ENCODE peak calls at places on chromosome X, in four cellular contexts. One of them, this sample, is unnamed.

GRCh38 chrX:36909584-36909983 is 98.6 kb upstream of the FAM47C start:
- DNase-seq in activated CD8-positive, alpha-beta T cell treated with anti-CD3 and anti-CD28 coated beads for 36 hours: no peak
- DNase-seq in germinal center: no peak
- DNase-seq in NCI-H82: no peak
- DNase-seq in this sample: no peak

GRCh38 chrX:103066606-103067005 is 2.6 kb upstream of the BEX1 start:
- DNase-seq in activated CD8-positive, alpha-beta T cell treated with anti-CD3 and anti-CD28 coated beads for 36 hours: no peak
- DNase-seq in germinal center: no peak
- DNase-seq in NCI-H82: no peak
- DNase-seq in this sample: peak

GRCh38 chrX:15680401-15680800 is 15.8 kb upstream of the CLTRN start:
- DNase-seq in activated CD8-positive, alpha-beta T cell treated with anti-CD3 and anti-CD28 coated beads for 36 hours: peak
- DNase-seq in germinal center: no peak
- DNase-seq in NCI-H82: no peak
- DNase-seq in this sample: no peak

GRCh38 chrX:98501441-98501840 is 1617.7 kb downstream of the RPA4 start:
- DNase-seq in activated CD8-positive, alpha-beta T cell treated with anti-CD3 and anti-CD28 coated beads for 36 hours: no peak
- DNase-seq in germinal center: no peak
- DNase-seq in NCI-H82: no peak
- DNase-seq in this sample: no peak

GRCh38 chrX:119602701-119603255 is 3.4 kb downstream of the NKRF start:
- DNase-seq in activated CD8-positive, alpha-beta T cell treated with anti-CD3 and anti-CD28 coated beads for 36 hours: no peak
- DNase-seq in germinal center: no peak
- DNase-seq in NCI-H82: no peak
- DNase-seq in this sample: no peak

GRCh38 chrX:53280703-53281320 is 572 bp downstream of the IQSEC2 start:
- DNase-seq in activated CD8-positive, alpha-beta T cell treated with anti-CD3 and anti-CD28 coated beads for 36 hours: no peak
- DNase-seq in germinal center: no peak
- DNase-seq in NCI-H82: no peak
- DNase-seq in this sample: no peak

GRCh38 chrX:152656087-152656486 is 18.4 kb downstream of the GABRQ start:
- DNase-seq in activated CD8-positive, alpha-beta T cell treated with anti-CD3 and anti-CD28 coated beads for 36 hours: no peak
- DNase-seq in germinal center: no peak
- DNase-seq in NCI-H82: no peak
- DNase-seq in this sample: no peak

GRCh38 chrX:51395807-51396728 is 63.4 kb downstream of the NUDT10 start:
- DNase-seq in activated CD8-positive, alpha-beta T cell treated with anti-CD3 and anti-CD28 coated beads for 36 hours: peak
- DNase-seq in germinal center: peak
- DNase-seq in NCI-H82: peak
- DNase-seq in this sample: no peak

GRCh38 chrX:1224954-1225353 is 12.5 kb upstream of the CRLF2 start:
- DNase-seq in activated CD8-positive, alpha-beta T cell treated with anti-CD3 and anti-CD28 coated beads for 36 hours: peak
- DNase-seq in germinal center: no peak
- DNase-seq in NCI-H82: no peak
- DNase-seq in this sample: no peak

GRCh38 chrX:50920132-50920531 is 9.6 kb downstream of the BMP15 start:
- DNase-seq in activated CD8-positive, alpha-beta T cell treated with anti-CD3 and anti-CD28 coated beads for 36 hours: no peak
- DNase-seq in germinal center: no peak
- DNase-seq in NCI-H82: peak
- DNase-seq in this sample: no peak

GRCh38 chrX:131802836-131803626 is 220.1 kb upstream of the STK26 start:
- DNase-seq in activated CD8-positive, alpha-beta T cell treated with anti-CD3 and anti-CD28 coated beads for 36 hours: peak
- DNase-seq in germinal center: peak
- DNase-seq in NCI-H82: peak
- DNase-seq in this sample: no peak

GRCh38 chrX:16466640-16467432 is 183.1 kb upstream of the S100G start:
- DNase-seq in activated CD8-positive, alpha-beta T cell treated with anti-CD3 and anti-CD28 coated beads for 36 hours: no peak
- DNase-seq in germinal center: no peak
- DNase-seq in NCI-H82: no peak
- DNase-seq in this sample: no peak

GRCh38 chrX:22541926-22542325 is 269.2 kb downstream of the CBLL2 start:
- DNase-seq in activated CD8-positive, alpha-beta T cell treated with anti-CD3 and anti-CD28 coated beads for 36 hours: no peak
- DNase-seq in germinal center: no peak
- DNase-seq in NCI-H82: no peak
- DNase-seq in this sample: no peak

GRCh38 chrX:64192673-64193072 is 12.8 kb downstream of the AMER1 start:
- DNase-seq in activated CD8-positive, alpha-beta T cell treated with anti-CD3 and anti-CD28 coated beads for 36 hours: no peak
- DNase-seq in germinal center: no peak
- DNase-seq in NCI-H82: no peak
- DNase-seq in this sample: no peak

GRCh38 chrX:139287155-139287924 is 243.2 kb upstream of the F9 start:
- DNase-seq in activated CD8-positive, alpha-beta T cell treated with anti-CD3 and anti-CD28 coated beads for 36 hours: no peak
- DNase-seq in germinal center: no peak
- DNase-seq in NCI-H82: no peak
- DNase-seq in this sample: no peak

GRCh38 chrX:17549005-17549685 is 174.1 kb downstream of the NHS start:
- DNase-seq in activated CD8-positive, alpha-beta T cell treated with anti-CD3 and anti-CD28 coated beads for 36 hours: peak
- DNase-seq in germinal center: no peak
- DNase-seq in NCI-H82: no peak
- DNase-seq in this sample: no peak

GRCh38 chrX:65035451-65035779 is 59.2 kb upstream of the ZC4H2 start:
- DNase-seq in activated CD8-positive, alpha-beta T cell treated with anti-CD3 and anti-CD28 coated beads for 36 hours: no peak
- DNase-seq in germinal center: peak
- DNase-seq in NCI-H82: peak
- DNase-seq in this sample: no peak

GRCh38 chrX:120120223-120120622 is 4.5 kb upstream of the RHOXF1 start:
- DNase-seq in activated CD8-positive, alpha-beta T cell treated with anti-CD3 and anti-CD28 coated beads for 36 hours: no peak
- DNase-seq in germinal center: no peak
- DNase-seq in NCI-H82: no peak
- DNase-seq in this sample: no peak

This sample was measured in AG04449.